ENCODE peak calls at places on chromosomes 6 and 20, in seven cellular contexts. One of them, this sample, is unnamed. For H3K27me3, the result is how much of the 10 kb centered on the place peaks cover.

GRCh38 chr20:50663095-50663821 is 28.1 kb downstream of the RIPOR3 start:
- DNase-seq in brain microvascular endothelial cell: no peak
- DNase-seq in testis: peak
- DNase-seq in thyroid gland: peak
- DNase-seq in cardiac muscle cell: no peak
- DNase-seq in RWPE2: no peak
- DNase-seq in lung: peak
- DNase-seq in this sample: peak

GRCh38 chr20:25085756-25086495 is 4.0 kb upstream of the VSX1 start:
- DNase-seq in brain microvascular endothelial cell: no peak
- DNase-seq in testis: no peak
- DNase-seq in thyroid gland: no peak
- DNase-seq in cardiac muscle cell: no peak
- DNase-seq in RWPE2: peak
- DNase-seq in lung: peak
- DNase-seq in this sample: no peak

GRCh38 chr20:45965169-45966002 is 6.6 kb downstream of the ZNF335 start:
- DNase-seq in brain microvascular endothelial cell: no peak
- DNase-seq in testis: no peak
- DNase-seq in thyroid gland: no peak
- DNase-seq in cardiac muscle cell: no peak
- DNase-seq in RWPE2: peak
- DNase-seq in lung: no peak
- DNase-seq in this sample: no peak

GRCh38 chr6:117396228-117396627 is 29.5 kb downstream of the ROS1 start:
- DNase-seq in brain microvascular endothelial cell: no peak
- DNase-seq in testis: no peak
- DNase-seq in thyroid gland: no peak
- DNase-seq in cardiac muscle cell: peak
- DNase-seq in RWPE2: no peak
- DNase-seq in lung: no peak
- DNase-seq in this sample: no peak

GRCh38 chr6:39037082-39037487 is 11.5 kb upstream of the GLP1R start:
- DNase-seq in brain microvascular endothelial cell: no peak
- DNase-seq in testis: no peak
- DNase-seq in thyroid gland: no peak
- DNase-seq in cardiac muscle cell: no peak
- DNase-seq in RWPE2: no peak
- DNase-seq in lung: no peak
- DNase-seq in this sample: no peak

GRCh38 chr20:15512916-15513315 is 1060.3 kb downstream of the KIF16B start:
- DNase-seq in brain microvascular endothelial cell: no peak
- DNase-seq in testis: no peak
- DNase-seq in thyroid gland: no peak
- DNase-seq in cardiac muscle cell: no peak
- DNase-seq in RWPE2: no peak
- DNase-seq in lung: no peak
- DNase-seq in this sample: no peak

GRCh38 chr6:27679308-27679967 is 206.5 kb upstream of the ZNF184 start:
- DNase-seq in brain microvascular endothelial cell: no peak
- DNase-seq in testis: no peak
- DNase-seq in thyroid gland: no peak
- DNase-seq in cardiac muscle cell: peak
- DNase-seq in RWPE2: no peak
- DNase-seq in lung: no peak
- DNase-seq in this sample: peak

GRCh38 chr6:76779068-76779467 is 684.2 kb downstream of the HTR1B start:
- DNase-seq in brain microvascular endothelial cell: no peak
- DNase-seq in testis: no peak
- DNase-seq in thyroid gland: no peak
- DNase-seq in cardiac muscle cell: no peak
- DNase-seq in RWPE2: no peak
- DNase-seq in lung: no peak
- DNase-seq in this sample: no peak

GRCh38 chr6:119174879-119175817 is 96.7 kb upstream of the FAM184A start:
- DNase-seq in brain microvascular endothelial cell: no peak
- DNase-seq in testis: no peak
- DNase-seq in thyroid gland: no peak
- DNase-seq in cardiac muscle cell: peak
- DNase-seq in RWPE2: no peak
- DNase-seq in lung: no peak
- DNase-seq in this sample: peak

GRCh38 chr6:107740496-107741190 is 83.5 kb downstream of the SCML4 start:
- DNase-seq in brain microvascular endothelial cell: no peak
- DNase-seq in testis: no peak
- DNase-seq in thyroid gland: no peak
- DNase-seq in cardiac muscle cell: no peak
- DNase-seq in RWPE2: no peak
- DNase-seq in lung: no peak
- DNase-seq in this sample: no peak

GRCh38 chr6:136962661-136963060 is 40.6 kb downstream of the SLC35D3 start:
- DNase-seq in brain microvascular endothelial cell: no peak
- DNase-seq in testis: no peak
- DNase-seq in thyroid gland: no peak
- DNase-seq in cardiac muscle cell: no peak
- DNase-seq in RWPE2: no peak
- DNase-seq in lung: no peak
- DNase-seq in this sample: no peak

GRCh38 chr20:50646483-50646996 is 44.8 kb downstream of the RIPOR3 start:
- DNase-seq in brain microvascular endothelial cell: no peak
- DNase-seq in testis: no peak
- DNase-seq in thyroid gland: no peak
- DNase-seq in cardiac muscle cell: peak
- DNase-seq in RWPE2: no peak
- DNase-seq in lung: no peak
- DNase-seq in this sample: peak

GRCh38 chr6:45558858-45559257 is 181.1 kb upstream of the SUPT3H start:
- DNase-seq in brain microvascular endothelial cell: no peak
- DNase-seq in testis: no peak
- DNase-seq in thyroid gland: no peak
- DNase-seq in cardiac muscle cell: no peak
- DNase-seq in RWPE2: no peak
- DNase-seq in lung: no peak
- DNase-seq in this sample: no peak

GRCh38 chr6:81465859-81466258 is 286.6 kb downstream of the TENT5A start:
- DNase-seq in brain microvascular endothelial cell: peak
- DNase-seq in testis: peak
- DNase-seq in thyroid gland: no peak
- DNase-seq in cardiac muscle cell: peak
- DNase-seq in RWPE2: no peak
- DNase-seq in lung: no peak
- DNase-seq in this sample: peak

GRCh38 chr20:36628076-36628475 is 17.9 kb downstream of the SLA2 start:
- DNase-seq in brain microvascular endothelial cell: peak
- DNase-seq in testis: no peak
- DNase-seq in thyroid gland: no peak
- DNase-seq in cardiac muscle cell: no peak
- DNase-seq in RWPE2: no peak
- DNase-seq in lung: no peak
- DNase-seq in this sample: no peak

GRCh38 chr6:1371933-1372332 is 17.4 kb upstream of the FOXF2 start:
- DNase-seq in brain microvascular endothelial cell: no peak
- DNase-seq in testis: no peak
- DNase-seq in thyroid gland: no peak
- DNase-seq in cardiac muscle cell: no peak
- DNase-seq in RWPE2: no peak
- DNase-seq in lung: no peak
- DNase-seq in this sample: no peak

GRCh38 chr6:52375780-52376556 is 14.0 kb downstream of the PAQR8 start:
- DNase-seq in brain microvascular endothelial cell: no peak
- DNase-seq in testis: peak
- DNase-seq in thyroid gland: no peak
- DNase-seq in cardiac muscle cell: no peak
- DNase-seq in RWPE2: no peak
- DNase-seq in lung: no peak
- DNase-seq in this sample: no peak

GRCh38 chr6:125807293-125807692 is 16.5 kb downstream of the NCOA7 start:
- DNase-seq in brain microvascular endothelial cell: no peak
- DNase-seq in testis: no peak
- DNase-seq in thyroid gland: no peak
- DNase-seq in cardiac muscle cell: no peak
- DNase-seq in RWPE2: no peak
- DNase-seq in lung: no peak
- DNase-seq in this sample: no peak

GRCh38 chr20:35600176-35600995 is 15.2 kb upstream of the SPAG4 start:
- DNase-seq in brain microvascular endothelial cell: no peak
- DNase-seq in testis: no peak
- DNase-seq in thyroid gland: peak
- DNase-seq in cardiac muscle cell: no peak
- DNase-seq in RWPE2: peak
- DNase-seq in lung: no peak
- DNase-seq in this sample: no peak

GRCh38 chr20:35601021-35601973 is 14.3 kb upstream of the SPAG4 start:
- DNase-seq in brain microvascular endothelial cell: peak
- DNase-seq in testis: peak
- DNase-seq in thyroid gland: peak
- DNase-seq in cardiac muscle cell: peak
- DNase-seq in RWPE2: peak
- DNase-seq in lung: peak
- DNase-seq in this sample: peak

GRCh38 chr20:35602851-35603495 is 12.7 kb upstream of the SPAG4 start:
- DNase-seq in brain microvascular endothelial cell: no peak
- DNase-seq in testis: no peak
- DNase-seq in thyroid gland: no peak
- DNase-seq in cardiac muscle cell: no peak
- DNase-seq in RWPE2: peak
- DNase-seq in lung: no peak
- DNase-seq in this sample: no peak

GRCh38 chr20:35603695-35604443 is 11.8 kb upstream of the SPAG4 start:
- DNase-seq in brain microvascular endothelial cell: no peak
- DNase-seq in testis: no peak
- DNase-seq in thyroid gland: no peak
- DNase-seq in cardiac muscle cell: no peak
- DNase-seq in RWPE2: peak
- DNase-seq in lung: no peak
- DNase-seq in this sample: no peak

DNA sequence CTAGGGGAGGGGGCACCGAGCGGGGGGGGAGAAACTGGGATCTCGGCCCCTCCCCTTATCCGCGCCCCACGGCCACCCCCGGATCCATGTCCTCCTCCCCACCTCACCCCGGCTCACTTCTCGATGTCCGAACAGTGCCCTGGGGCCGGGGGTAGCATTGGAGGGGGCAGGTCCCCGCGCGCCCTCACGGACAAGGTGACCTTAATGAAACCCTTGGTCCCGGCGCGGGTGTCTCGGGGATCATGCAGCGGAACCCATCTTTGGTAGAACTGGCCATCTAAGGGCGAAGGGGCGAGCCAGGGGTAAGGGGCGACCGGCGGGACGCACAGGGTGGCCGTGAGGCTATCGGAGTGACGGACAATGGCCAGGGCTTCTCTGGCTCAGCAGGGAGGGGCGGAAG is 13.6 kb upstream of the SPAG4 start:
- DNase-seq in brain microvascular endothelial cell: no peak
- DNase-seq in testis: no peak
- DNase-seq in thyroid gland: no peak
- DNase-seq in cardiac muscle cell: no peak
- DNase-seq in RWPE2: peak
- DNase-seq in lung: no peak
- DNase-seq in this sample: no peak
- H3K4me3 ChIP-seq in brain microvascular endothelial cell: peak
- H3K4me3 ChIP-seq in testis: peak
- H3K4me3 ChIP-seq in thyroid gland: no peak
- H3K4me3 ChIP-seq in cardiac muscle cell: peak
- H3K4me3 ChIP-seq in RWPE2: peak
- H3K4me3 ChIP-seq in lung: no peak
- H3K4me3 ChIP-seq in this sample: peak

GRCh38 chr6:32410906-32411305 is 3.9 kb upstream of the BTNL2 start:
- DNase-seq in brain microvascular endothelial cell: no peak
- DNase-seq in testis: no peak
- DNase-seq in thyroid gland: no peak
- DNase-seq in cardiac muscle cell: no peak
- DNase-seq in RWPE2: no peak
- DNase-seq in lung: no peak
- DNase-seq in this sample: no peak
- TF ChIP-seq CTCF in brain microvascular endothelial cell: no peak
- TF ChIP-seq CTCF in testis: no peak
- TF ChIP-seq CTCF in thyroid gland: no peak
- TF ChIP-seq CTCF in cardiac muscle cell: no peak
- TF ChIP-seq CTCF in RWPE2: no peak
- TF ChIP-seq CTCF in lung: no peak
- TF ChIP-seq CTCF in this sample: no peak

DNA sequence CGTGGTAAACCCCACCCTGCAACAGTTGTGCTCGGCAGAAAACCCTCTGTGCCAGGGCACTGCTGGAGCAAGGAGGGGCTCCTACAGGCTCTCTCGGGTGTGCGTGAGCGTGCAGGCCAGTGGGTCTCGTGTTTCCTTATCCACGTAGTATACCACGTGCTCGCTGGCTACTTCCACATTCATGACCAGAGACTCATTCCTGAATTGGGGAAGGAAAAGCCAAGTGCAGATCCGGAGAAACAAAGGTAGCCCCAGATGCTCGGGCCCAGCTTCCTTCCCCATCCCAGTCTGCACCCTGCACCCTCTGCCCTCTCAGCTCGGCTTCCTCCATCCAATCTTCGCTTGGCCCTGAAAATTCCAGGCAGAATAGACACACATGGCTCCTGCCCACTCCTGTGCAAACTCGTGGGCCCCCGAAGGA is 29.4 kb downstream of the NPEPL1 start:
- DNase-seq in brain microvascular endothelial cell: no peak
- DNase-seq in testis: peak
- DNase-seq in thyroid gland: no peak
- DNase-seq in cardiac muscle cell: no peak
- DNase-seq in RWPE2: peak
- DNase-seq in lung: peak
- DNase-seq in this sample: no peak
- H3K27me3 ChIP-seq in brain microvascular endothelial cell: under half
- H3K27me3 ChIP-seq in testis: under half
- H3K27me3 ChIP-seq in thyroid gland: under half
- H3K27me3 ChIP-seq in cardiac muscle cell: under half
- H3K27me3 ChIP-seq in RWPE2: half or more
- H3K27me3 ChIP-seq in lung: under half
- H3K27me3 ChIP-seq in this sample: under half

DNA sequence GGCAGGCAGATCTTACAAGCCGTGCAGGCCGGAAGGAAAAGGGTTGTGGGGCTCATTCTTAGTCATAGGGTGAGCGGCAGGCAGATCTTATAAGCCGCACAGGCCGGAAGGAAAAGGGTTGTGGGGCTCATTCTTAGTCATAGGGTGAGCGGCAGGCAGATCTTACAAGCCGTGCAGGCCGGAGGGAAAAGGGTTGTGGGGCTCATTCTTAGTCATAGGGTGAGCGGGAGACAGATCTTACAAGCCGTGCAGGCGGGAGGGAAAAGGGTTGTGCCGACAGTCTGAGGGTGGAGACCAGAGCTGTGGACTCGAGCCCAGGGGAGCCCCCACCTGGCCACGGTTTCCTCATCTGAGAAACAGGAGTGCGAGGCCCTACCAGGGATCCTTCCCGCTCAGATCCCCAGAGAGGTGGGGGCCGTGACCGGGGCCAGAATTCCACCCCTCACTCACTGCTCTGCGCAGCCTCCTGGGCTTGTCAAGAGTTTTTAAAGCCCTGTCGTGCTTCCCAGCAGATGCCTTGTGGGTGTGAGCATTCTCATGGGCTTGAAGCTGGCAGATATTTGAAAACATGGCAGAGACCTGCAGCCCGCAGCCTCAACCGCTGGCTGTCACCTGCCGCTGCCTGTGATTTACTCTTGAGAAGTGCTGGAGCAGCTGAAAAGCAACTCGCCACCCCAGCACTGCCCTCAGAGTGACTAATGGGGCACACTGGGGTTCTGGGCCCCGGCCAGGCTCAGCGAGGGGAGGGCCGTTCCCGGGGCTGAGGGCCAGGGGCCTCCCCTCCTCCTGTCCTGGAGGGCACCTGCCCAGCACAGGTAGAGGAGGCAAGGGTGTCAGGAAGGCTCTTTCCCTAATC is 31.9 kb downstream of the NTSR1 start:
- DNase-seq in brain microvascular endothelial cell: peak
- DNase-seq in testis: no peak
- DNase-seq in thyroid gland: no peak
- DNase-seq in cardiac muscle cell: peak
- DNase-seq in RWPE2: peak
- DNase-seq in lung: peak
- DNase-seq in this sample: peak
- H3K4me3 ChIP-seq in brain microvascular endothelial cell: no peak
- H3K4me3 ChIP-seq in testis: no peak
- H3K4me3 ChIP-seq in thyroid gland: no peak
- H3K4me3 ChIP-seq in cardiac muscle cell: no peak
- H3K4me3 ChIP-seq in RWPE2: no peak
- H3K4me3 ChIP-seq in lung: no peak
- H3K4me3 ChIP-seq in this sample: no peak

This sample was measured in bronchial epithelial cell.